ENCODE peak calls at places on chromosomes 3 and 15, in seven cellular contexts. C is epithelial cell of esophagus, T is PC-9, V is body of pancreas, J is cardiac fibroblast, R is AG09309, D is Caco-2. N is an unnamed sample.

GRCh38 chr15:100623301-100623700 is 20.9 kb downstream of the ASB7 start:
- DNase-seq in R (no peak), V (no peak), D (no peak), T (no peak), C (peak), J (peak), N (peak)

GRCh38 chr3:27184261-27184660 is 184.9 kb downstream of the NEK10 start:
- DNase-seq in J (no peak), T (no peak), D (no peak), V (no peak), C (no peak), R (no peak), N (no peak)

GRCh38 chr15:99954361-99955180 is 221.3 kb upstream of the LYSMD4 start:
- DNase-seq in D (no peak), J (peak), C (no peak), T (no peak), V (peak), R (no peak), N (no peak)

GRCh38 chr3:55555866-55556621 is 68.9 kb upstream of the WNT5A start:
- DNase-seq in C (no peak), T (no peak), V (no peak), J (peak), D (no peak), R (no peak), N (peak)

GRCh38 chr3:144762091-144762490 is 790.5 kb downstream of the DIPK2A start:
- DNase-seq in C (no peak), J (no peak), R (no peak), D (no peak), T (no peak), V (no peak), N (no peak)

GRCh38 chr3:36965440-36965839 is 20.6 kb upstream of the TRANK1 start:
- DNase-seq in C (peak), R (no peak), D (peak), J (no peak), T (no peak), V (no peak), N (no peak)

GRCh38 chr3:186217820-186218164 is 108.9 kb upstream of the ETV5 start:
- DNase-seq in R (no peak), C (peak), J (no peak), V (no peak), T (peak), D (no peak), N (no peak)

GRCh38 chr3:187000711-187001151 is 70.4 kb downstream of the ST6GAL1 start:
- DNase-seq in C (no peak), T (no peak), J (no peak), R (no peak), D (no peak), V (no peak), N (no peak)

GRCh38 chr3:188137062-188137461 is 16.9 kb upstream of the LPP start:
- DNase-seq in T (no peak), C (no peak), J (no peak), V (no peak), D (no peak), R (no peak), N (no peak)

GRCh38 chr3:117463716-117464115 is 754.1 kb downstream of the TUSC7 start:
- DNase-seq in C (no peak), T (no peak), D (no peak), R (no peak), J (no peak), V (no peak), N (no peak)

GRCh38 chr3:46135475-46135874 is 72.6 kb downstream of the CCR1 start:
- DNase-seq in R (no peak), D (no peak), V (peak), J (no peak), C (peak), T (no peak), N (peak)

GRCh38 chr3:41598804-41599481 is 363.0 kb downstream of the ULK4 start:
- DNase-seq in V (no peak), D (no peak), T (no peak), C (no peak), J (peak), R (no peak), N (peak)

GRCh38 chr3:143433787-143434378 is 314.3 kb downstream of the CHST2 start:
- DNase-seq in V (no peak), J (no peak), T (no peak), C (peak), R (no peak), D (no peak), N (no peak)

GRCh38 chr15:41024141-41024540 is 70.9 kb downstream of the CHAC1 start:
- DNase-seq in J (peak), C (no peak), T (no peak), R (peak), D (no peak), V (no peak), N (peak)

GRCh38 chr15:68210821-68211655 is 5.9 kb upstream of the CALML4 start:
- DNase-seq in D (peak), R (no peak), V (peak), T (no peak), J (peak), C (peak), N (peak)

GRCh38 chr15:85380860-85381535 is 595 bp downstream of the AKAP13 start:
- DNase-seq in R (no peak), C (peak), J (no peak), V (peak), T (peak), D (peak), N (no peak)

GRCh38 chr3:125212509-125213372 is at the start of gene SLC12A8:
- DNase-seq in V (peak), C (no peak), J (no peak), T (no peak), R (no peak), D (peak), N (no peak)

GRCh38 chr3:190865828-190866227 is 3.3 kb upstream of the GMNC start:
- DNase-seq in D (peak), C (peak), T (no peak), V (peak), J (no peak), R (no peak), N (no peak)

GRCh38 chr3:126208618-126209256 is 28.4 kb upstream of the ALDH1L1 start:
- DNase-seq in T (peak), J (peak), C (peak), R (peak), D (no peak), V (peak), N (peak)

GRCh38 chr3:47244531-47245100 is 38.0 kb downstream of the KIF9 start:
- DNase-seq in J (no peak), R (no peak), V (no peak), C (no peak), D (no peak), T (no peak), N (no peak)

GRCh38 chr3:126577256-126577655 is 18.5 kb upstream of the C3orf22 start:
- DNase-seq in D (no peak), V (no peak), R (no peak), T (no peak), C (no peak), J (no peak), N (no peak)

GRCh38 chr3:197420115-197420514 is 121.7 kb upstream of the DLG1 start:
- DNase-seq in T (no peak), R (no peak), V (no peak), J (no peak), C (no peak), D (no peak), N (peak)

GRCh38 chr3:186487819-186488218 is 56.4 kb downstream of the CRYGS start:
- DNase-seq in D (no peak), V (no peak), R (no peak), C (no peak), J (no peak), T (no peak), N (no peak)

GRCh38 chr3:27723803-27724458 is 1.8 kb upstream of the EOMES start:
- DNase-seq in D (no peak), R (no peak), J (no peak), T (no peak), V (no peak), C (no peak), N (no peak)

GRCh38 chr15:66923438-66923881 is 141.9 kb upstream of the SMAD3 start:
- DNase-seq in D (peak), R (no peak), J (no peak), V (peak), C (peak), T (peak), N (no peak)

GRCh38 chr3:28860307-28860706 is 420.6 kb upstream of the RBMS3 start:
- DNase-seq in J (peak), V (peak), R (no peak), C (no peak), D (no peak), T (no peak), N (peak)

GRCh38 chr3:106130384-106131084 is 261.7 kb upstream of the CBLB start:
- DNase-seq in D (no peak), J (peak), C (peak), V (no peak), R (peak), T (no peak), N (peak)

GRCh38 chr15:67048281-67049279 is 16.8 kb upstream of the SMAD3 start:
- DNase-seq in C (peak), D (peak), J (peak), V (peak), R (peak), T (peak), N (peak)

GRCh38 chr3:112497897-112498548 is 1.2 kb downstream of the BTLA start:
- DNase-seq in V (no peak), R (no peak), J (no peak), D (no peak), T (no peak), C (no peak), N (no peak)

DNA sequence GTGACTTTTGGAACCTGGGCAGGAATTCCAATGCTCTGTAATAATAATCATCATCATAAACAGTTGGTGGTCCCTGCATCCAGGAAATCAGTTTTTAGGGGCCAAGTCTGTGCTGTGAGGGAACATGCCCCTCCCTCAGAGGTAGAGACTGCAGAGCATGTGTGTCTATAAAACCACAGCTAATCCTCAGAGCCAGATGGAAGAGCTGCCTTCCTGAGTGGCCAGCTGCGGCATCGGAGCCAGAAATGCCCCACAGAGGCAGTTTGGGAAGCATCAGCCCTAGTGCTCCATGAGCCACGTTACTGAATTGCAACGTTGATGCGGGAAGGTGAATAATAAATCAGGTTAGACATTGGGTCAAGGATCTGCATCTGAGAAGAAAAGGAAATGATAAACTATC is 12.8 kb upstream of the TPM1 start:
- DNase-seq in D (no peak), C (no peak), V (no peak), R (no peak), J (no peak), T (no peak), N (no peak)
- H3K4me3 ChIP-seq in D (no peak), C (no peak), V (no peak), R (no peak), J (no peak), T (no peak), N (no peak)

DNA sequence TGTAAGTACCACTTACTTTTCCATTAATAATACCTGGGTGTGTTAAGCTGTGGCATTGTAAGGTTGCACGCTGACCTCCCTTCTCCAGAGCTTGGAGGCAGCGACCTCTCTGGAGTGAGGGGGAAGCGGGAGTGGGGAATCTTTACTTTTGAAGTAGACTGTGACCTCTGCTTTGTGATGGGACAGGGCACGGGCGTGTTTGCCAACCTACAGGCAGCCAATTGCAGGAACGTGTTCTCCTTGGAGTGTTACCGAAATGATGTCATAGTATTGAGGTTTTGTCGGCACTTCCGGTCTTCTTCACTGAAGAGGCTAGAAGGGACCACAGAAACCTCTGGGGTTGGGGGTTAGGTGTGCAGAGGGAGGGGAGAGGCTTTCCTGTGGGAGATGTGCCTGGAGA is 227.3 kb upstream of the C2CD4B start:
- DNase-seq in T (no peak), C (no peak), J (peak), V (peak), R (no peak), D (peak), N (no peak)
- TF ChIP-seq CTCF in T (no peak), C (no peak), J (no peak), V (no peak), R (peak), D (peak), N (no peak)

DNA sequence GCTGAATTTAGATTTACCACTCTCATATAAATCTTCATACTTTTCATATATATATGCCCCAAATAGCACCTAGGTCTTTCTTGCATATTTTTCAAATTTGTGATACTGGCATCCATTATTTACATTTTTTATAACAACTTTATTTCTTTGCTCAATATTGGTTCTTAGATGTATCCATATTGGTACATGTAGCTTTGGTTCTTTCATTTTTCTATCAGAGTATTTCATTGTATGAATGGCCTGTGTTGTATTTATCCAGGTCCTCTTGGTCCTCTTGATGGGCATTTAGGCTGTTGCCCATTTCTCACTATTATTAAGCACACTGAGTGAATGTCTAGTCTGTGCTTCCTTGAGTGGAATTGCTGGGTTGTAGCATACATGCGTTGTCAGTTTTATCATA is 8.4 kb downstream of the SLC6A11 start:
- DNase-seq in J (no peak), T (no peak), V (no peak), D (no peak), R (no peak), C (no peak), N (no peak)
- H3K4me3 ChIP-seq in J (no peak), T (no peak), V (no peak), D (no peak), R (no peak), C (no peak), N (no peak)

DNA sequence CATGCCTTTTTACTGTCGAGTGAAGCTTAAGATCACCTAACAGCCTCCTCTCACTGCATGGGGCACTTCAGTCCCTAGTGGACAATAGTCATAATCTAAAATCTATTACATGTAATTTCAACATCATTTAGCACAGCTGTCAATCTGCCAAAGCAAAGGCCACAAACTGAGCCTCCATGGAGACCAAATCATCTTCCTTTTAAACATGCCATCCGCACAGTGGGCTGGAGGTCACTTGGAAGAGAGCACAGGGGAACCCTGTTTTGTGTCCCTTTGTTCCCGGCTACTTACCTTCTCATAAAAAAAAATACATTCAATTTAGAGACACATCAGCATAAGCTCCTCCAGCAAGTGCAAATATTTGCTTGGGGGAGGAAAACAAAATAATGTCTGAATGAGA is 167.3 kb downstream of the SQOR start:
- DNase-seq in D (peak), T (no peak), R (no peak), V (no peak), J (no peak), C (no peak), N (no peak)
- TF ChIP-seq CTCF in D (peak), T (no peak), R (no peak), V (no peak), J (no peak), C (peak), N (no peak)

DNA sequence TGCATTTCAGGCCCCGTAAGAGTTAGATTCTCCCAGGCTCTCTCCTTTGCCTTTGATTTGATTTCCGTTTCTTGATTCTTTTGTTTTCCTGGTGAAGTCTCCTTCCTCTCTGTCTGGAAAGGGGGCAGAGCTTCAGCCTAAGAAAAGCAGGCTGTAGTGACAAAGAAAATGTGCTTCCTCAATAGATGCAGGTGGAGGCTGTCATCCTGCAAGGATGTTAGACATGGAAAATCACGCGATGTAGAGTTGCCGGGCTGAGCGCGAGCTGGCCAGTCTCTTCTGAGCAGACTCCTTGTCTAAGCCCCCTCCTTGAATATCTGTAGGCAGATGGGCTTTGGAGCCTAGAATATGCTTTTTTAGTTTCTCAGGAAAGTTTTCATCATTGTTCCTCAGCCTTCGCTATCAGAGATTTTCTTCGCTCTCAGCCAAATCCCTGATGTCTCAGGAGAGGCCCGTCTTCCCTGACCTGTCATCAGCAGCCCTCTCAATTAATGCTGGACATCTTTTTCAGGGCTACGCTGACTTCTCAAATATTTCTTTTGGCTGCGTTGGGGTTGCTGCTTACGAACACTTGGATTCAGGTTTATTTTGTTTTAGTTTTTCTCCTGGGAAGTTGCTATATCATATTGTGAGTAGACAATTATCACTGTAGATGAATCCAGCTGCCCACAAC is 163.6 kb downstream of the ITPR1 start:
- DNase-seq in D (no peak), C (no peak), T (no peak), R (no peak), J (no peak), V (no peak), N (no peak)
- H3K4me3 ChIP-seq in D (no peak), C (no peak), T (no peak), R (no peak), J (no peak), V (no peak), N (no peak)